ENCODE peak calls at places on chromosomes 11 and 22, in five cellular contexts. O, I, N, E and C are unnamed samples.

GRCh38 chr22:24834845-24835570 is 29.0 kb downstream of the SGSM1 start:
- DNase-seq in O (no peak), I (peak), N (no peak), E (no peak), C (peak)

GRCh38 chr22:19325296-19325950 is 33.9 kb upstream of the CLTCL1 start:
- DNase-seq in O (no peak), I (no peak), N (no peak), E (no peak), C (no peak)

GRCh38 chr11:73894725-73895335 is 18.0 kb downstream of the PAAF1 start:
- DNase-seq in O (no peak), I (no peak), N (no peak), E (no peak), C (no peak)

GRCh38 chr22:30422481-30423295 is 2.9 kb upstream of the MTFP1 start:
- DNase-seq in O (peak), I (peak), N (no peak), E (peak), C (no peak)

GRCh38 chr22:25202290-25202921 is 2.7 kb downstream of the CRYBB3 start:
- DNase-seq in O (peak), I (peak), N (peak), E (peak), C (peak)

GRCh38 chr11:71282581-71283351 is 30.4 kb upstream of the SHANK2 start:
- DNase-seq in O (no peak), I (peak), N (no peak), E (no peak), C (no peak)

GRCh38 chr11:14336507-14337503 is 22.2 kb downstream of the RRAS2 start:
- DNase-seq in O (no peak), I (no peak), N (no peak), E (no peak), C (no peak)

GRCh38 chr22:44965171-44965570 is 44.6 kb downstream of the PHF21B start:
- DNase-seq in O (no peak), I (no peak), N (no peak), E (no peak), C (no peak)

GRCh38 chr11:21838422-21838821 is 354.5 kb upstream of the ANO5 start:
- DNase-seq in O (no peak), I (no peak), N (no peak), E (no peak), C (no peak)

GRCh38 chr11:95337175-95337957 is 106.4 kb upstream of the SESN3 start:
- DNase-seq in O (peak), I (peak), N (no peak), E (peak), C (no peak)

GRCh38 chr22:38652858-38653257 is 3.3 kb downstream of the FAM227A start:
- DNase-seq in O (no peak), I (no peak), N (no peak), E (no peak), C (no peak)

GRCh38 chr11:12673601-12673923 is 659 bp upstream of the TEAD1 start:
- DNase-seq in O (no peak), I (no peak), N (no peak), E (no peak), C (no peak)
- H3K4me3 ChIP-seq in O (peak), I (peak), N (peak), E (peak), C (peak)

DNA sequence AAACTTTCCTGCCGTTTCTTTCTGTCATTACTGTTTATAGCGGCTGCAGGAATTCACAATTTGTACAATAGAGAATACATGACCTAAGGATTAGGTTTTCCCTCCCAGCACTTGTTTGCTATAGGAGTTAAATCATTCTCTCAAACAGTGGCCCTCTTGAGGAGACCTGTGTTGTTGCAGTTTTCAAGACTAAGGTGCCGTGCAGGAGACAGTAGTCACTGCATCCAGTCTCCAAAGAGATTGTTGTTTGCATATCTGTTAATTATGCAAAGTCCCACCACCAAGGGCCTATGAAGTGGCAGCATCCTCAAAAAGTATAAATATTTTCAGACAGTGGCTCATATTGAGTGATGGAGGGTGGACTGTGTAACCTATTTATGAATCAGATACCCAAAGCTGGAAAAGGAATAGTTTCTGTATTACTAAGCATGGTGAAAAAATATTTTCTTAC is 2.3 kb downstream of the PRSS23 start:
- DNase-seq in O (peak), I (peak), N (no peak), E (no peak), C (peak)
- H3K4me3 ChIP-seq in O (no peak), I (peak), N (no peak), E (peak), C (no peak)

DNA sequence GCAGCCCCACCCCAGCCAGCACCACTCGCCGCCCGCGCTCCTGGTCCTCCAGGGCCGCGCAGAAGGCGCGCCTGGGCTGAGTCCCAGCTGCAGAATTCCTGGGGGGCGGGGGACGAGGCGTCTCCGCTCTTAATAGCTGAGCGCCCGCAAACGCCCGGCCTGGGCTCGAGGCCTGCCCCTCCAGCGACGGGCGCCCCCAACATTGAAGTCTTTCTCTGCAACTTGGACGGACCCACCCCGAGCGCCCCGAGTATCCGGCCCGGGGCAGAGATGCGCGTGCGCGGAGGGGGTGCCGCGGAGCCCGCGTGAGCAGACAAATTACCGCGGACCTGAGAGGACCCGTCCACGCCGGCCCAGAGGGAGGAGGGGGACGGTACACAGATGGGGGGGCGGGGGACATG is 6.7 kb upstream of the SYT7 start:
- DNase-seq in O (no peak), I (peak), N (peak), E (peak), C (no peak)
- H3K4me3 ChIP-seq in O (no peak), I (peak), N (no peak), E (peak), C (no peak)

GRCh38 chr11:83026229-83026628 is 45.5 kb downstream of the RAB30 start:
- DNase-seq in O (no peak), I (no peak), N (no peak), E (no peak), C (no peak)

GRCh38 chr11:83027794-83028193 is 43.9 kb downstream of the RAB30 start:
- DNase-seq in O (peak), I (no peak), N (no peak), E (no peak), C (no peak)

GRCh38 chr11:83024270-83024854 is 47.3 kb downstream of the RAB30 start:
- DNase-seq in O (no peak), I (no peak), N (no peak), E (no peak), C (peak)

GRCh38 chr11:83023410-83023809 is 48.3 kb downstream of the RAB30 start:
- DNase-seq in O (no peak), I (no peak), N (no peak), E (no peak), C (no peak)

GRCh38 chr11:83025267-83025704 is 46.4 kb downstream of the RAB30 start:
- DNase-seq in O (no peak), I (no peak), N (no peak), E (no peak), C (no peak)
- H3K4me3 ChIP-seq in O (no peak), I (no peak), N (peak), E (no peak), C (no peak)